ENCODE peak calls at places on chromosome 2, in four cellular contexts. X is LoVo, J is AG20443, N is left cardiac atrium. W is an unnamed sample.

GRCh38 chr2:154827286-154827685 is 128.8 kb downstream of the KCNJ3 start:
- DNase-seq in X (no peak), J (no peak), N (no peak), W (no peak)

GRCh38 chr2:120939595-120940318 is 204.1 kb downstream of the GLI2 start:
- DNase-seq in X (no peak), J (peak; percentile 55), N (no peak), W (no peak)

GRCh38 chr2:181252248-181253148 is 204.7 kb upstream of the ITGA4 start:
- DNase-seq in X (no peak), J (no peak), N (no peak), W (no peak)

GRCh38 chr2:61689526-61689925 is 151.4 kb upstream of the XPO1 start:
- DNase-seq in X (no peak), J (peak; percentile 25), N (no peak), W (no peak)

GRCh38 chr2:2880938-2881337 is 496.7 kb downstream of the EIPR1 start:
- DNase-seq in X (no peak), J (no peak), N (no peak), W (no peak)

GRCh38 chr2:209663149-209663548 is 108.5 kb upstream of the UNC80 start:
- DNase-seq in X (no peak), J (peak; percentile 33), N (no peak), W (no peak)

GRCh38 chr2:180983468-180984388 is 3.3 kb downstream of the UBE2E3 start:
- DNase-seq in X (peak; percentile 56), J (peak; percentile 39), N (no peak), W (no peak)

GRCh38 chr2:220837226-220837625 is 734.9 kb downstream of the EPHA4 start:
- DNase-seq in X (no peak), J (no peak), N (no peak), W (no peak)

GRCh38 chr2:236673126-236673822 is 103.6 kb downstream of the ACKR3 start:
- DNase-seq in X (no peak), J (no peak), N (no peak), W (no peak)

GRCh38 chr2:232353096-232353495 is 25.5 kb upstream of the ALPP start:
- DNase-seq in X (no peak), J (no peak), N (no peak), W (no peak)

W was measured in Right ventricle myocardium inferior.